ENCODE peak calls at places on chromosomes 13 and 19, in five cellular contexts. One of them, this sample, is unnamed.

GRCh38 chr13:49683489-49683888 is 7.8 kb downstream of the EBPL start:
- DNase-seq in Peyer's patch: no peak
- DNase-seq in right lobe of liver: no peak
- DNase-seq in uterus: no peak
- DNase-seq in body of pancreas: no peak
- DNase-seq in this sample: no peak

GRCh38 chr13:107964356-107964755 is 251.0 kb downstream of the LIG4 start:
- DNase-seq in uterus: no peak
- DNase-seq in Peyer's patch: no peak
- DNase-seq in right lobe of liver: no peak
- DNase-seq in body of pancreas: no peak
- DNase-seq in this sample: no peak

GRCh38 chr13:37598572-37598971 is at the start of gene POSTN:
- DNase-seq in Peyer's patch: no peak
- DNase-seq in body of pancreas: no peak
- DNase-seq in right lobe of liver: no peak
- DNase-seq in uterus: peak; percentile 18
- DNase-seq in this sample: no peak

GRCh38 chr19:39765091-39766076 is 13.3 kb upstream of the LEUTX start:
- DNase-seq in uterus: peak; percentile 18
- DNase-seq in right lobe of liver: no peak
- DNase-seq in body of pancreas: peak; percentile 36
- DNase-seq in Peyer's patch: peak; percentile 77
- DNase-seq in this sample: no peak

GRCh38 chr19:18194554-18195238 is 1.7 kb downstream of the MPV17L2 start:
- DNase-seq in body of pancreas: peak; percentile 47
- DNase-seq in Peyer's patch: peak; percentile 67
- DNase-seq in right lobe of liver: peak; percentile 59
- DNase-seq in uterus: peak; percentile 64
- DNase-seq in this sample: peak; percentile 86

GRCh38 chr13:42591602-42592001 is 17.6 kb downstream of the TNFSF11 start:
- DNase-seq in Peyer's patch: no peak
- DNase-seq in body of pancreas: no peak
- DNase-seq in right lobe of liver: no peak
- DNase-seq in uterus: no peak
- DNase-seq in this sample: no peak

GRCh38 chr19:12133069-12133468 is 7.1 kb downstream of the ZNF20 start:
- DNase-seq in Peyer's patch: no peak
- DNase-seq in body of pancreas: no peak
- DNase-seq in right lobe of liver: no peak
- DNase-seq in uterus: no peak
- DNase-seq in this sample: no peak

GRCh38 chr19:8161135-8161646 is 11.8 kb upstream of the FBN3 start:
- DNase-seq in uterus: no peak
- DNase-seq in body of pancreas: peak; percentile 75
- DNase-seq in Peyer's patch: no peak
- DNase-seq in right lobe of liver: no peak
- DNase-seq in this sample: no peak

GRCh38 chr13:40983269-40983668 is 35.8 kb downstream of the ELF1 start:
- DNase-seq in uterus: no peak
- DNase-seq in body of pancreas: no peak
- DNase-seq in Peyer's patch: no peak
- DNase-seq in right lobe of liver: no peak
- DNase-seq in this sample: no peak

GRCh38 chr19:4524808-4525562 is 6.7 kb upstream of the PLIN4 start:
- DNase-seq in Peyer's patch: peak; percentile 81
- DNase-seq in body of pancreas: peak; percentile 54
- DNase-seq in right lobe of liver: no peak
- DNase-seq in uterus: no peak
- DNase-seq in this sample: peak; percentile 90

GRCh38 chr19:40466219-40467006 is at the start of gene SPTBN4:
- DNase-seq in Peyer's patch: peak; percentile 54
- DNase-seq in right lobe of liver: no peak
- DNase-seq in body of pancreas: peak; percentile 32
- DNase-seq in uterus: peak; percentile 40
- DNase-seq in this sample: peak; percentile 89

GRCh38 chr13:46278474-46278873 is 66.7 kb downstream of the LRRC63 start:
- DNase-seq in uterus: no peak
- DNase-seq in body of pancreas: no peak
- DNase-seq in Peyer's patch: no peak
- DNase-seq in right lobe of liver: no peak
- DNase-seq in this sample: no peak

GRCh38 chr13:40438999-40439797 is 227.2 kb downstream of the FOXO1 start:
- DNase-seq in uterus: peak; percentile 48
- DNase-seq in body of pancreas: peak; percentile 38
- DNase-seq in Peyer's patch: no peak
- DNase-seq in right lobe of liver: no peak
- DNase-seq in this sample: no peak

GRCh38 chr19:15099017-15099582 is 8.1 kb upstream of the SYDE1 start:
- DNase-seq in body of pancreas: no peak
- DNase-seq in Peyer's patch: no peak
- DNase-seq in right lobe of liver: no peak
- DNase-seq in uterus: no peak
- DNase-seq in this sample: no peak

GRCh38 chr13:111328111-111328802 is 7.8 kb downstream of the TEX29 start:
- DNase-seq in uterus: no peak
- DNase-seq in body of pancreas: no peak
- DNase-seq in Peyer's patch: peak; percentile 36
- DNase-seq in right lobe of liver: no peak
- DNase-seq in this sample: peak; percentile 71

GRCh38 chr19:13215572-13216380 is 65.6 kb downstream of the IER2 start:
- DNase-seq in uterus: no peak
- DNase-seq in Peyer's patch: no peak
- DNase-seq in right lobe of liver: no peak
- DNase-seq in body of pancreas: no peak
- DNase-seq in this sample: no peak

GRCh38 chr19:3067549-3067948 is 5.3 kb upstream of the TLE5 start:
- DNase-seq in right lobe of liver: no peak
- DNase-seq in uterus: no peak
- DNase-seq in body of pancreas: no peak
- DNase-seq in Peyer's patch: no peak
- DNase-seq in this sample: no peak

GRCh38 chr19:42272989-42273406 is 3.9 kb downstream of the CIC start:
- DNase-seq in right lobe of liver: no peak
- DNase-seq in body of pancreas: no peak
- DNase-seq in uterus: no peak
- DNase-seq in Peyer's patch: peak; percentile 47
- DNase-seq in this sample: peak; percentile 77

GRCh38 chr13:99798756-99799155 is 172.8 kb downstream of the ZIC5 start:
- DNase-seq in Peyer's patch: no peak
- DNase-seq in right lobe of liver: no peak
- DNase-seq in body of pancreas: no peak
- DNase-seq in uterus: no peak
- DNase-seq in this sample: no peak

GRCh38 chr19:4414144-4414799 is 11.8 kb downstream of the CHAF1A start:
- DNase-seq in uterus: no peak
- DNase-seq in Peyer's patch: no peak
- DNase-seq in body of pancreas: no peak
- DNase-seq in right lobe of liver: no peak
- DNase-seq in this sample: no peak

GRCh38 chr19:56245062-56245740 is 27.3 kb upstream of the EDDM13 start:
- DNase-seq in Peyer's patch: no peak
- DNase-seq in body of pancreas: no peak
- DNase-seq in uterus: no peak
- DNase-seq in right lobe of liver: no peak
- DNase-seq in this sample: no peak

GRCh38 chr19:41421314-41421713 is 5.9 kb downstream of the B3GNT8 start:
- DNase-seq in body of pancreas: no peak
- DNase-seq in Peyer's patch: peak; percentile 73
- DNase-seq in right lobe of liver: no peak
- DNase-seq in uterus: no peak
- DNase-seq in this sample: no peak

GRCh38 chr19:51546650-51547396 is 15.4 kb upstream of the SIGLEC6 start:
- DNase-seq in right lobe of liver: no peak
- DNase-seq in uterus: no peak
- DNase-seq in Peyer's patch: no peak
- DNase-seq in body of pancreas: no peak
- DNase-seq in this sample: no peak

GRCh38 chr19:34263745-34264237 is 9.4 kb downstream of the GARRE1 start:
- DNase-seq in Peyer's patch: peak; percentile 6
- DNase-seq in uterus: no peak
- DNase-seq in body of pancreas: no peak
- DNase-seq in right lobe of liver: no peak
- DNase-seq in this sample: no peak

GRCh38 chr13:111474136-111475002 is 153.9 kb downstream of the TEX29 start:
- DNase-seq in body of pancreas: no peak
- DNase-seq in right lobe of liver: no peak
- DNase-seq in Peyer's patch: no peak
- DNase-seq in uterus: no peak
- DNase-seq in this sample: no peak

GRCh38 chr13:98706446-98707110 is 45.9 kb downstream of the SLC15A1 start:
- DNase-seq in Peyer's patch: peak; percentile 54
- DNase-seq in body of pancreas: no peak
- DNase-seq in right lobe of liver: no peak
- DNase-seq in uterus: no peak
- DNase-seq in this sample: no peak

GRCh38 chr13:31200636-31200970 is 828 bp downstream of the B3GLCT start:
- DNase-seq in right lobe of liver: peak; percentile 77
- DNase-seq in uterus: peak; percentile 38
- DNase-seq in body of pancreas: peak; percentile 60
- DNase-seq in Peyer's patch: peak; percentile 72
- DNase-seq in this sample: peak; percentile 93

GRCh38 chr19:33071887-33072286 is 7.2 kb upstream of the RHPN2 start:
- DNase-seq in Peyer's patch: peak; percentile 65
- DNase-seq in body of pancreas: no peak
- DNase-seq in uterus: no peak
- DNase-seq in right lobe of liver: no peak
- DNase-seq in this sample: no peak

GRCh38 chr13:27923794-27924528 is 4.2 kb downstream of the PDX1 start:
- DNase-seq in Peyer's patch: no peak
- DNase-seq in right lobe of liver: no peak
- DNase-seq in uterus: no peak
- DNase-seq in body of pancreas: peak; percentile 44
- DNase-seq in this sample: no peak

GRCh38 chr19:40523322-40524047 is 53.2 kb upstream of the SHKBP1 start:
- DNase-seq in uterus: no peak
- DNase-seq in body of pancreas: peak; percentile 89
- DNase-seq in right lobe of liver: peak; percentile 70
- DNase-seq in Peyer's patch: peak; percentile 89
- DNase-seq in this sample: peak; percentile 82

GRCh38 chr19:4077011-4077382 is 10.3 kb upstream of the ZBTB7A start:
- DNase-seq in body of pancreas: no peak
- DNase-seq in right lobe of liver: peak; percentile 67
- DNase-seq in Peyer's patch: no peak
- DNase-seq in uterus: no peak
- DNase-seq in this sample: no peak

GRCh38 chr13:41916173-41916954 is 44.5 kb downstream of the VWA8 start:
- DNase-seq in uterus: no peak
- DNase-seq in body of pancreas: no peak
- DNase-seq in right lobe of liver: no peak
- DNase-seq in Peyer's patch: no peak
- DNase-seq in this sample: no peak

GRCh38 chr13:110499621-110500281 is 61.8 kb downstream of the RAB20 start:
- DNase-seq in body of pancreas: no peak
- DNase-seq in right lobe of liver: no peak
- DNase-seq in Peyer's patch: no peak
- DNase-seq in uterus: no peak
- DNase-seq in this sample: no peak

GRCh38 chr19:48558018-48558684 is 6.2 kb downstream of the SULT2B1 start:
- DNase-seq in Peyer's patch: peak; percentile 94
- DNase-seq in body of pancreas: peak; percentile 51
- DNase-seq in right lobe of liver: peak; percentile 64
- DNase-seq in uterus: no peak
- DNase-seq in this sample: no peak
- TF ChIP-seq POLR2A in Peyer's patch: peak; percentile 42
- TF ChIP-seq POLR2A in body of pancreas: no peak
- TF ChIP-seq POLR2A in right lobe of liver: no peak
- TF ChIP-seq POLR2A in uterus: no peak
- TF ChIP-seq POLR2A in this sample: no peak

GRCh38 chr19:57689750-57690149 is 8.0 kb downstream of the ZNF551 start:
- DNase-seq in body of pancreas: no peak
- DNase-seq in Peyer's patch: no peak
- DNase-seq in uterus: no peak
- DNase-seq in right lobe of liver: no peak
- DNase-seq in this sample: no peak
- H3K9me3 ChIP-seq in body of pancreas: peaks cover 60% of the 10 kb centered on the region
- H3K9me3 ChIP-seq in Peyer's patch: no peaks in the 10 kb centered on the region
- H3K9me3 ChIP-seq in uterus: peaks cover 5% of the 10 kb centered on the region
- H3K9me3 ChIP-seq in right lobe of liver: peaks cover 59% of the 10 kb centered on the region
- H3K9me3 ChIP-seq in this sample: peaks cover 96% of the 10 kb centered on the region

GRCh38 chr13:44158055-44158655 is 215.5 kb upstream of the SERP2 start:
- DNase-seq in right lobe of liver: no peak
- DNase-seq in Peyer's patch: no peak
- DNase-seq in uterus: no peak
- DNase-seq in body of pancreas: no peak
- DNase-seq in this sample: no peak
- H3K4me3 ChIP-seq in right lobe of liver: no peak overlapping the region
- H3K4me3 ChIP-seq in Peyer's patch: no peak overlapping the region
- H3K4me3 ChIP-seq in uterus: no peak overlapping the region
- H3K4me3 ChIP-seq in body of pancreas: no peak overlapping the region
- H3K4me3 ChIP-seq in this sample: no peak overlapping the region

DNA sequence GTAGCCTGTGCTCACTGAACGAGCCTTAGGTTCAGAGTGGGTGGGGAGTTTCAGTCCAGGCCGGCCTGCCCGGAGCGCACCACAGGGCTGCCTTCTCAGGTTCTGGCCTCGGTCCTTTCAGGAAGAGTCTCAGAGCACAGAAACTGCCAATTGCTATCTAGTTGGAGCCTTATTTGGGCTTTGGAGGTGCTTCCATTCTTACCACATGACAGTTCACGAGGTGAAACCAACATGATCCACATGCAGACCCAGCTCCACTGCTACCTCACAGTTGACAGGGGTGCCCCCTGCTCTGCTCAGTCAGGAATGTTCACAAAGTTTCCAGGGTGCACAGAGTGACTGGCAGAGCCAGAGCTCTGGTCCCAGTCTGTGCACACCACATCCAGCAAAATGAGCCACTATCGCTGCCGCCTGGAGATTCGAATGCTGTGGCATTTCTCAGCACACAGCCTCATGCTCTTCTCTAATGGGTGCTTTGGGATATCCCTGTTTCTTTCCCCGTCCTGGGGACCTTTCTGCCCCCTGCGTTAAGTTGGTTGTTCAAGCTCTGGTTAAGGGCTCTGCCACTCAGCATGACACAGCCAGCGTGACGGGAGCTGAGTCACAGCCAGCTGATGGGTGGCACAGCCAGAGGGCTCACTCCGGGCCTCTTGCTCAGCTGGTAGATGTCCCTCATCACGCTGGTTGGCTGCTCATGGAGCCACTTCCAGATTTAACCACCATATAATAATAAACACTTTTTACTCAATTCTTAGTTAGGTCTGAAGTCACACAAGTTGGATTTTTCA is 7.5 kb upstream of the SACS start:
- DNase-seq in Peyer's patch: no peak
- DNase-seq in uterus: no peak
- DNase-seq in body of pancreas: no peak
- DNase-seq in right lobe of liver: no peak
- DNase-seq in this sample: no peak
- TF ChIP-seq POLR2A in Peyer's patch: no peak
- TF ChIP-seq POLR2A in uterus: no peak
- TF ChIP-seq POLR2A in body of pancreas: no peak
- TF ChIP-seq POLR2A in right lobe of liver: no peak
- TF ChIP-seq POLR2A in this sample: no peak

GRCh38 chr19:45092747-45093678 is at the start of gene PPP1R37:
- DNase-seq in uterus: peak; percentile 91
- DNase-seq in right lobe of liver: peak; percentile 96
- DNase-seq in Peyer's patch: peak; percentile 97
- DNase-seq in body of pancreas: peak; percentile 96
- DNase-seq in this sample: peak; percentile 98
- H3K9me3 ChIP-seq in uterus: no peaks in the 10 kb centered on the region
- H3K9me3 ChIP-seq in right lobe of liver: no peaks in the 10 kb centered on the region
- H3K9me3 ChIP-seq in Peyer's patch: no peaks in the 10 kb centered on the region
- H3K9me3 ChIP-seq in body of pancreas: no peaks in the 10 kb centered on the region
- H3K9me3 ChIP-seq in this sample: no peaks in the 10 kb centered on the region

This sample was measured in spleen.